ENCODE peak calls at places on chromosomes 13 and 19, in nine cellular contexts. Z is esophagus squamous epithelium; O is NCI-H1417; T is astrocyte of the hippocampus; R is left colon; D is GDM1; E is stimulated activated CD4-positive, alpha-beta T cell treated with anti-CD3 and anti-CD28 coated beads, Interleukin-1b, Interleukin-23, amount 100 ng/mL, for 4 hours; F is activated CD4-positive, alpha-beta T cell treated with anti-CD3 and anti-CD28 coated beads, Interleukin-2, amount 50 U/mL, for 1 hour; I is ascending aorta. A is an unnamed sample.

GRCh38 chr19:16139752-16140151 is 3.7 kb upstream of the HSH2D start:
- DNase-seq in Z (no peak), O (no peak), T (no peak), R (peak), D (peak), E (no peak), F (no peak), I (no peak), A (no peak)

GRCh38 chr13:51717786-51718398 is 86.1 kb downstream of the DHRS12 start:
- DNase-seq in Z (no peak), O (no peak), T (no peak), R (no peak), D (no peak), E (no peak), F (no peak), I (no peak), A (no peak)

GRCh38 chr19:57056972-57057371 is 62.8 kb upstream of the USP29 start:
- DNase-seq in Z (no peak), O (no peak), T (no peak), R (peak), D (no peak), E (no peak), F (no peak), I (no peak), A (no peak)

GRCh38 chr13:34416833-34417425 is 525.1 kb upstream of the NBEA start:
- DNase-seq in Z (no peak), O (no peak), T (peak), R (no peak), D (no peak), E (no peak), F (no peak), I (no peak), A (peak)

GRCh38 chr19:42150940-42151339 is 18.7 kb upstream of the POU2F2 start:
- DNase-seq in Z (no peak), O (no peak), T (no peak), R (no peak), D (no peak), E (no peak), F (no peak), I (no peak), A (no peak)

GRCh38 chr13:27389891-27390290 is 34.5 kb upstream of the GTF3A start:
- DNase-seq in Z (no peak), O (no peak), T (no peak), R (no peak), D (no peak), E (no peak), F (no peak), I (no peak), A (no peak)

GRCh38 chr13:52405369-52405766 is 604 bp downstream of the THSD1 start:
- DNase-seq in Z (no peak), O (no peak), T (peak), R (no peak), D (no peak), E (no peak), F (no peak), I (no peak), A (no peak)

GRCh38 chr13:102293723-102294122 is 108.1 kb downstream of the FGF14 start:
- DNase-seq in Z (no peak), O (peak), T (no peak), R (no peak), D (no peak), E (no peak), F (no peak), I (no peak), A (no peak)

GRCh38 chr19:15114153-15114540 is 6.9 kb downstream of the SYDE1 start:
- DNase-seq in Z (no peak), O (no peak), T (peak), R (no peak), D (no peak), E (no peak), F (no peak), I (peak), A (no peak)

GRCh38 chr19:54390942-54391577 is 24.2 kb upstream of the TTYH1 start:
- DNase-seq in Z (no peak), O (peak), T (peak), R (peak), D (peak), E (peak), F (peak), I (no peak), A (no peak)

GRCh38 chr19:17107546-17108452 is 32.2 kb downstream of the MYO9B start:
- DNase-seq in Z (no peak), O (no peak), T (peak), R (peak), D (no peak), E (no peak), F (no peak), I (peak), A (peak)

GRCh38 chr19:52635786-52636570 is 2.2 kb downstream of the ZNF83 start:
- DNase-seq in Z (no peak), O (no peak), T (no peak), R (no peak), D (no peak), E (no peak), F (no peak), I (no peak), A (no peak)

GRCh38 chr13:29684441-29684840 is 89.0 kb upstream of the SLC7A1 start:
- DNase-seq in Z (no peak), O (no peak), T (peak), R (no peak), D (no peak), E (no peak), F (no peak), I (no peak), A (no peak)

GRCh38 chr19:18322759-18323460 is at the start of gene LSM4:
- DNase-seq in Z (peak), O (peak), T (peak), R (peak), D (peak), E (peak), F (peak), I (peak), A (peak)

GRCh38 chr13:112442483-112443090 is 66.4 kb downstream of the SPACA7 start:
- DNase-seq in Z (no peak), O (no peak), T (no peak), R (no peak), D (no peak), E (no peak), F (no peak), I (no peak), A (no peak)

GRCh38 chr19:532578-533484 is 1.3 kb downstream of the CDC34 start:
- DNase-seq in Z (no peak), O (peak), T (peak), R (peak), D (no peak), E (no peak), F (peak), I (no peak), A (no peak)

GRCh38 chr19:29771708-29772415 is 39.9 kb upstream of the CCNE1 start:
- DNase-seq in Z (no peak), O (no peak), T (peak), R (no peak), D (no peak), E (peak), F (peak), I (no peak), A (no peak)

GRCh38 chr19:49101160-49101559 is 13.0 kb upstream of the LIN7B start:
- DNase-seq in Z (no peak), O (no peak), T (no peak), R (no peak), D (no peak), E (no peak), F (no peak), I (no peak), A (no peak)

GRCh38 chr13:23699271-23699670 is 129.1 kb downstream of the TNFRSF19 start:
- DNase-seq in Z (no peak), O (no peak), T (no peak), R (no peak), D (no peak), E (no peak), F (no peak), I (no peak), A (no peak)

GRCh38 chr13:29830000-29830399 is 20.4 kb downstream of the UBL3 start:
- DNase-seq in Z (no peak), O (no peak), T (no peak), R (no peak), D (no peak), E (no peak), F (no peak), I (no peak), A (no peak)

GRCh38 chr19:18634612-18635290 is 2.1 kb upstream of the KLHL26 start:
- DNase-seq in Z (no peak), O (no peak), T (no peak), R (no peak), D (no peak), E (no peak), F (no peak), I (no peak), A (no peak)

GRCh38 chr13:112859817-112860190 is 109.2 kb upstream of the MCF2L start:
- DNase-seq in Z (no peak), O (peak), T (peak), R (peak), D (no peak), E (no peak), F (no peak), I (no peak), A (no peak)

GRCh38 chr19:38204096-38204495 is 19.9 kb downstream of the DPF1 start:
- DNase-seq in Z (no peak), O (peak), T (no peak), R (no peak), D (no peak), E (no peak), F (no peak), I (no peak), A (no peak)

GRCh38 chr13:78147905-78148304 is 229.3 kb upstream of the EDNRB start:
- DNase-seq in Z (no peak), O (no peak), T (peak), R (no peak), D (no peak), E (no peak), F (no peak), I (no peak), A (no peak)

GRCh38 chr13:110850006-110850405 is 64.9 kb downstream of the ANKRD10 start:
- DNase-seq in Z (no peak), O (no peak), T (no peak), R (no peak), D (no peak), E (no peak), F (no peak), I (no peak), A (no peak)

GRCh38 chr19:5046339-5047039 is 77.6 kb downstream of the KDM4B start:
- DNase-seq in Z (no peak), O (peak), T (peak), R (peak), D (no peak), E (no peak), F (no peak), I (no peak), A (no peak)

GRCh38 chr13:94703271-94703670 is 9.1 kb downstream of the SOX21 start:
- DNase-seq in Z (no peak), O (no peak), T (no peak), R (no peak), D (no peak), E (no peak), F (no peak), I (no peak), A (no peak)

GRCh38 chr13:113814435-113814821 is 49.4 kb downstream of the GAS6 start:
- DNase-seq in Z (no peak), O (peak), T (peak), R (no peak), D (no peak), E (no peak), F (no peak), I (no peak), A (no peak)

GRCh38 chr19:5718032-5718578 is 1.8 kb downstream of the LONP1 start:
- DNase-seq in Z (no peak), O (no peak), T (no peak), R (no peak), D (no peak), E (no peak), F (no peak), I (no peak), A (no peak)

GRCh38 chr19:6754136-6754535 is 13.1 kb downstream of the SH2D3A start:
- DNase-seq in Z (no peak), O (no peak), T (no peak), R (no peak), D (no peak), E (no peak), F (no peak), I (no peak), A (no peak)

GRCh38 chr13:84131249-84131648 is 249.0 kb upstream of the SLITRK1 start:
- DNase-seq in Z (no peak), O (no peak), T (no peak), R (no peak), D (no peak), E (no peak), F (no peak), I (no peak), A (no peak)

GRCh38 chr19:6220385-6221191 is 59.2 kb downstream of the MLLT1 start:
- DNase-seq in Z (no peak), O (no peak), T (no peak), R (no peak), D (no peak), E (no peak), F (no peak), I (no peak), A (no peak)

GRCh38 chr13:37149380-37149779 is 43.9 kb upstream of the CSNK1A1L start:
- DNase-seq in Z (no peak), O (no peak), T (no peak), R (no peak), D (no peak), E (no peak), F (no peak), I (no peak), A (no peak)

GRCh38 chr13:32134241-32134801 is 102.7 kb downstream of the FRY start:
- DNase-seq in Z (no peak), O (no peak), T (peak), R (no peak), D (no peak), E (no peak), F (no peak), I (no peak), A (no peak)

GRCh38 chr13:78420814-78421213 is 182.5 kb downstream of the POU4F1 start:
- DNase-seq in Z (no peak), O (no peak), T (no peak), R (no peak), D (no peak), E (no peak), F (no peak), I (no peak), A (no peak)

GRCh38 chr13:23578411-23579071 is 8.3 kb downstream of the TNFRSF19 start:
- DNase-seq in Z (no peak), O (peak), T (peak), R (peak), D (peak), E (peak), F (peak), I (no peak), A (no peak)

GRCh38 chr13:19910336-19911072 is 47.1 kb upstream of the ZMYM5 start:
- DNase-seq in Z (no peak), O (no peak), T (peak), R (peak), D (no peak), E (no peak), F (no peak), I (no peak), A (no peak)

GRCh38 chr13:106887686-106888085 is 319.7 kb upstream of the ARGLU1 start:
- DNase-seq in Z (no peak), O (no peak), T (peak), R (no peak), D (no peak), E (no peak), F (no peak), I (no peak), A (no peak)

GRCh38 chr19:57233207-57233606 is 2.4 kb downstream of the AURKC start:
- DNase-seq in Z (no peak), O (no peak), T (no peak), R (no peak), D (no peak), E (no peak), F (no peak), I (no peak), A (no peak)

A was measured in thoracic aorta.